ENCODE peak calls at places on chromosomes 3 and 15, in seven cellular contexts. T is G401, Z is amniotic stem cell, S is RWPE1, J is bronchial epithelial cell, Y is GM04503, B is mesothelial cell of epicardium. G is an unnamed sample.

GRCh38 chr3:31250116-31250813 is 282.5 kb upstream of the STT3B start:
- DNase-seq in T (no peak), Z (no peak), S (peak), J (peak), Y (no peak), B (no peak), G (no peak)

GRCh38 chr3:56547486-56547885 is 9.5 kb upstream of the CCDC66 start:
- DNase-seq in T (no peak), Z (no peak), S (no peak), J (peak), Y (no peak), B (no peak), G (no peak)

GRCh38 chr3:52119056-52119455 is 35.2 kb downstream of the POC1A start:
- DNase-seq in T (no peak), Z (no peak), S (no peak), J (no peak), Y (no peak), B (no peak), G (no peak)

GRCh38 chr3:15497984-15498383 is 23.5 kb downstream of the COLQ start:
- DNase-seq in T (no peak), Z (no peak), S (no peak), J (no peak), Y (no peak), B (no peak), G (no peak)

GRCh38 chr3:126570103-126570541 is 11.4 kb upstream of the C3orf22 start:
- DNase-seq in T (no peak), Z (no peak), S (no peak), J (no peak), Y (no peak), B (no peak), G (no peak)

GRCh38 chr3:73100734-73101550 is 39.5 kb downstream of the EBLN2 start:
- DNase-seq in T (peak), Z (peak), S (peak), J (peak), Y (peak), B (peak), G (peak)

GRCh38 chr3:51538459-51539290 is at the start of gene RAD54L2:
- DNase-seq in T (peak), Z (peak), S (peak), J (peak), Y (peak), B (peak), G (peak)

GRCh38 chr15:84983711-84984110 is 2.1 kb downstream of the PDE8A start:
- DNase-seq in T (no peak), Z (no peak), S (no peak), J (no peak), Y (no peak), B (no peak), G (no peak)

GRCh38 chr15:80934761-80935221 is 54.8 kb downstream of the MESD start:
- DNase-seq in T (no peak), Z (no peak), S (no peak), J (no peak), Y (no peak), B (no peak), G (no peak)

GRCh38 chr15:52257734-52258062 is 37.9 kb downstream of the MYO5C start:
- DNase-seq in T (no peak), Z (no peak), S (no peak), J (peak), Y (no peak), B (no peak), G (no peak)

GRCh38 chr3:134038716-134039115 is 9.0 kb upstream of the SLCO2A1 start:
- DNase-seq in T (no peak), Z (no peak), S (no peak), J (no peak), Y (no peak), B (no peak), G (no peak)

GRCh38 chr3:144424606-144425005 is 453.0 kb downstream of the DIPK2A start:
- DNase-seq in T (peak), Z (no peak), S (no peak), J (peak), Y (no peak), B (no peak), G (no peak)

GRCh38 chr3:111751961-111752360 is 107.1 kb upstream of the PHLDB2 start:
- DNase-seq in T (no peak), Z (peak), S (no peak), J (no peak), Y (peak), B (no peak), G (no peak)

GRCh38 chr3:53547327-53547726 is 52.9 kb downstream of the CACNA1D start:
- DNase-seq in T (no peak), Z (no peak), S (no peak), J (no peak), Y (no peak), B (no peak), G (no peak)

GRCh38 chr3:18499256-18499655 is 74.1 kb upstream of the SATB1 start:
- DNase-seq in T (no peak), Z (no peak), S (no peak), J (peak), Y (no peak), B (no peak), G (no peak)

GRCh38 chr3:19216669-19217337 is 68.5 kb downstream of the KCNH8 start:
- DNase-seq in T (peak), Z (no peak), S (no peak), J (peak), Y (no peak), B (no peak), G (no peak)

GRCh38 chr3:31504230-31504629 is 28.5 kb upstream of the STT3B start:
- DNase-seq in T (no peak), Z (no peak), S (no peak), J (no peak), Y (no peak), B (no peak), G (no peak)

GRCh38 chr15:88255496-88256171 is 905 bp downstream of the NTRK3 start:
- DNase-seq in T (peak), Z (peak), S (peak), J (no peak), Y (no peak), B (peak), G (no peak)

GRCh38 chr3:99651561-99651960 is 13.2 kb downstream of the COL8A1 start:
- DNase-seq in T (no peak), Z (no peak), S (peak), J (no peak), Y (no peak), B (no peak), G (no peak)

GRCh38 chr3:126319701-126320295 is 37.4 kb downstream of the KLF15 start:
- DNase-seq in T (no peak), Z (no peak), S (no peak), J (no peak), Y (no peak), B (no peak), G (no peak)